ENCODE peak calls at places on chromosomes 12 and 14, in nine cellular contexts. C, F, K, O, Z, A, V, H and W are unnamed samples.

GRCh38 chr14:87000071-87000470 is 992.9 kb downstream of the GALC start:
- DNase-seq in C (no peak), F (no peak), K (no peak), O (no peak), Z (no peak), A (no peak), V (no peak), H (no peak), W (no peak)

GRCh38 chr12:21775130-21775920 is 819 bp upstream of the KCNJ8 start:
- DNase-seq in C (no peak), F (no peak), K (no peak), O (no peak), Z (no peak), A (no peak), V (no peak), H (no peak), W (no peak)

GRCh38 chr12:129605666-129606065 is 298.2 kb downstream of the TMEM132D start:
- DNase-seq in C (peak; percentile 58), F (no peak), K (no peak), O (no peak), Z (no peak), A (no peak), V (no peak), H (no peak), W (no peak)

GRCh38 chr12:34347367-34347766 is 325.1 kb downstream of the ALG10 start:
- DNase-seq in C (no peak), F (no peak), K (no peak), O (peak; percentile 87), Z (no peak), A (no peak), V (peak; percentile 39), H (no peak), W (peak; percentile 25)

GRCh38 chr14:84144166-84144565 is 1385.8 kb upstream of the FLRT2 start:
- DNase-seq in C (no peak), F (no peak), K (no peak), O (no peak), Z (no peak), A (no peak), V (peak; percentile 11), H (peak; percentile 20), W (no peak)

GRCh38 chr12:59041241-59042121 is 121.2 kb upstream of the LRIG3 start:
- DNase-seq in C (peak; percentile 94), F (no peak), K (peak; percentile 94), O (no peak), Z (no peak), A (no peak), V (peak; percentile 87), H (peak; percentile 95), W (peak; percentile 85)

GRCh38 chr14:22614240-22614799 is 16.2 kb downstream of the ABHD4 start:
- DNase-seq in C (peak; percentile 91), F (no peak), K (peak; percentile 99), O (peak; percentile 83), Z (no peak), A (no peak), V (peak; percentile 96), H (peak; percentile 95), W (peak; percentile 98)

GRCh38 chr12:85779768-85780167 is 56.4 kb downstream of the RASSF9 start:
- DNase-seq in C (no peak), F (no peak), K (no peak), O (no peak), Z (no peak), A (no peak), V (no peak), H (no peak), W (no peak)

GRCh38 chr14:103597623-103598372 is 31.2 kb upstream of the KLC1 start:
- DNase-seq in C (peak; percentile 84), F (peak; percentile 58), K (peak; percentile 90), O (no peak), Z (no peak), A (no peak), V (peak; percentile 92), H (peak; percentile 97), W (peak; percentile 84)

GRCh38 chr14:68552597-68552996 is 240.3 kb downstream of the ZFP36L1 start:
- DNase-seq in C (no peak), F (peak; percentile 64), K (peak; percentile 47), O (no peak), Z (no peak), A (no peak), V (no peak), H (peak; percentile 48), W (no peak)